ENCODE peak calls at places on chromosomes 2 and 18, in eight cellular contexts. O, G, E, C, N, H, U and V are unnamed samples. For H3K4me1, the result is how much of the 10 kb centered on the place peaks cover.

GRCh38 chr2:223586261-223586660 is 15.9 kb downstream of the SCG2 start:
- DNase-seq in O (no peak), G (no peak), E (no peak), C (no peak), N (no peak), H (no peak), U (no peak), V (no peak)

GRCh38 chr2:71505086-71505769 is 51.9 kb downstream of the DYSF start:
- DNase-seq in O (no peak), G (no peak), E (no peak), C (no peak), N (no peak), H (no peak), U (no peak), V (no peak)

GRCh38 chr2:231780123-231780908 is 766 bp downstream of the PDE6D start:
- DNase-seq in O (no peak), G (peak), E (peak), C (peak), N (peak), H (peak), U (peak), V (no peak)

GRCh38 chr2:12923907-12924610 is 207.3 kb downstream of the TRIB2 start:
- DNase-seq in O (no peak), G (no peak), E (no peak), C (no peak), N (no peak), H (no peak), U (no peak), V (no peak)

GRCh38 chr2:42828487-42829416 is 36.4 kb upstream of the HAAO start:
- DNase-seq in O (no peak), G (peak), E (peak), C (peak), N (peak), H (peak), U (peak), V (peak)

GRCh38 chr2:157334797-157335196 is 9.2 kb upstream of the ERMN start:
- DNase-seq in O (no peak), G (no peak), E (no peak), C (no peak), N (no peak), H (no peak), U (no peak), V (no peak)

GRCh38 chr2:176174850-176175728 is 13.4 kb upstream of the HOXD1 start:
- DNase-seq in O (no peak), G (no peak), E (no peak), C (no peak), N (peak), H (no peak), U (no peak), V (no peak)

GRCh38 chr2:96954490-96954846 is 31.9 kb downstream of the FAM178B start:
- DNase-seq in O (no peak), G (peak), E (no peak), C (no peak), N (no peak), H (no peak), U (no peak), V (peak)

DNA sequence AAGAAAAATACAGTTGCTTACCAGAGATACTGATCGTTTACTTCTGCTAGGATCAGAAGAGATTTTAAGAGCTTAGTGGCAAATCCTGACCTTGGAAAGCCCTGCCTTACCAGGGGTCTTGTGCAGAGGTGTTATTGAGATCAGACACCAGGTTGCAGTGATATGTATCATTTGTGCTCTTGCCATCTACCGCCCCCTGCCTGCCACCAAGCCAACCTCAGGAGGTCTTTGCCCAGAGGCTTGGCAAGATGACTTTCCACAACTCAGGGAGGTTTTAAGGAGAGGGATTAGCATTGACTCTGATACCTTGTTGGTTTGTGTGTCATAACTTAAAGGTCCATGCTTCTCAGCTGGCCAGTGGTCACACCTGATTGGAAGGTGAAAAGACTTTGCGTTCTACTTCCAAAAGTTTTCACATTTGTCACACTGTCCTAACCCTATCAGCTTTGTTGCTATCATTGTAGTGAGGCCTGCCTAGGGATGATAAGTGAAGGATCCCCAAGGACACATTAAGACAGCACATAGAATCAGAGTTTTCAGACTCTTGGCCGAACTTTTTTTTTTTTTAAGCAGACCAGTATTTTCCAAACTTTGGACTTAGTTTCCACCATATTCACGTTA is 46.2 kb upstream of the MGAT5 start:
- DNase-seq in O (no peak), G (peak), E (no peak), C (peak), N (peak), H (peak), U (peak), V (peak)
- H3K4me1 ChIP-seq in O (under half), G (under half), E (under half), C (under half), N (under half), H (under half), U (under half), V (under half)

GRCh38 chr18:30486856-30487255 is 555.7 kb downstream of the DSC3 start:
- DNase-seq in O (no peak), G (no peak), E (no peak), C (no peak), N (no peak), H (no peak), U (no peak), V (no peak)
- H3K4me1 ChIP-seq in O (under half), G (under half), E (under half), C (under half), N (under half), H (under half), U (under half), V (under half)

GRCh38 chr18:78972930-78973331 is 6.7 kb upstream of the SALL3 start:
- DNase-seq in O (no peak), G (no peak), E (no peak), C (no peak), N (no peak), H (no peak), U (no peak), V (no peak)

GRCh38 chr18:78975699-78976098 is 3.9 kb upstream of the SALL3 start:
- DNase-seq in O (no peak), G (no peak), E (no peak), C (no peak), N (no peak), H (no peak), U (no peak), V (no peak)

GRCh38 chr18:78973357-78974083 is 6.1 kb upstream of the SALL3 start:
- DNase-seq in O (no peak), G (no peak), E (no peak), C (no peak), N (no peak), H (no peak), U (no peak), V (no peak)

GRCh38 chr18:78975282-78975681 is 4.3 kb upstream of the SALL3 start:
- DNase-seq in O (no peak), G (no peak), E (no peak), C (no peak), N (no peak), H (no peak), U (no peak), V (no peak)

DNA sequence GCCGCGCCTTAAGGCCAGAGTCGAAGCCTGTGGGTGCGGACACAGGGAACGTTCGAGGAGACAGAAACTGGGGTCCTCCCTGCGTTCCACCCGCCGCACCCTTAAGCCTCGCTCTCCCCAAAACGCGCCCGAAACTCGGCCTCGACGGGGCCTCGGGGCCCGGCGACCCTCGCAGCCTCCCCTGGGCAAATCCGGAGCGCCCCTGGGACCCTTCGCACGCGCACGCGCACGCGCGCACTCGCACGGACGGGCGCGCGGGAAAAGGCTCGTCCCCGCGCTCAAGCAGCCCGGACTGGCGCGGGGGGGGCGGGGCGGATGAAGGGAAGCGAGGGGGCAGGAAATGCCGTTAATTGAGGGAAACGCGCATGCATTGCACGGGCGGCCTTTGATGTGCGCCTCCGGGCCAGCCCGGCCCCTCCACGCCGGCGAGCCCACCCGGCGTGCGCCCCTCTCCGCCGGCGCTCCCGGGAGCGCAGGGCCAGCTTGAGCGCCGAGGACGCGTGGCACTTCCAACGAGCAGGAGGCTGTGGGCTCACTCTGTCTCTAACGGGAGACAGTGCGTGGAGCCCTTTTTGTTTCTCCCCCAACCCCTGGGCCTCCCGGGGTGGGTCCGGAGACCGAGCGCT is 5.4 kb upstream of the SALL3 start:
- DNase-seq in O (no peak), G (no peak), E (no peak), C (no peak), N (no peak), H (no peak), U (no peak), V (no peak)
- H3K4me1 ChIP-seq in O (under half), G (under half), E (under half), C (under half), N (under half), H (under half), U (under half), V (under half)

GRCh38 chr2:217964658-217965161 is 38.1 kb downstream of the TNS1 start:
- DNase-seq in O (no peak), G (no peak), E (no peak), C (no peak), N (no peak), H (peak), U (peak), V (no peak)

GRCh38 chr2:217959723-217960122 is 43.1 kb downstream of the TNS1 start:
- DNase-seq in O (no peak), G (no peak), E (no peak), C (no peak), N (no peak), H (no peak), U (no peak), V (no peak)

GRCh38 chr2:217960351-217960750 is 42.4 kb downstream of the TNS1 start:
- DNase-seq in O (no peak), G (no peak), E (no peak), C (no peak), N (no peak), H (peak), U (peak), V (no peak)

GRCh38 chr2:217966399-217967068 is 36.3 kb downstream of the TNS1 start:
- DNase-seq in O (no peak), G (no peak), E (no peak), C (no peak), N (no peak), H (peak), U (peak), V (no peak)

DNA sequence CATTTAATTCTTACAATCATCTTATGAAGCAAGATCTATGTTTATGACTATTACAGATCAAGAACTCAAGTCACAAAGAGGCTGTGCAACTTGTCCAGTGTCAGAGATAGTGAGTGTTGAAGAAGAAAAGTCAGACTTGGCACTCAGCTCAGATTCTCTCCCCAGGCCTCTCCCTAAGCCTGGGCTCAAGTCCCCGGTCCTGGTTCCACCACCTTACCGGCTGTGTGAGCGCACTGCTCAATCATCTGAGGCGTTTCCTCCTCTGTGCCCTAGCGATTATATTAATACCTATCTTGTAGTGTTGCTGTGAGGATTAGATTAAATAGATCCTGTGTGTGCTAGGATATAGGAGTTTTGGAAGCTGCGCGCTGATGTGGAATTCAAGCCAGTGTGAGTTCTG is 38.5 kb downstream of the TNS1 start:
- DNase-seq in O (no peak), G (no peak), E (no peak), C (no peak), N (no peak), H (no peak), U (peak), V (no peak)
- H3K4me1 ChIP-seq in O (half or more), G (under half), E (under half), C (under half), N (under half), H (under half), U (under half), V (under half)

GRCh38 chr2:119486196-119486827 is 38.0 kb downstream of the SCTR start:
- DNase-seq in O (no peak), G (no peak), E (no peak), C (no peak), N (no peak), H (no peak), U (no peak), V (no peak)

GRCh38 chr2:119488245-119489182 is 35.8 kb downstream of the SCTR start:
- DNase-seq in O (no peak), G (no peak), E (no peak), C (no peak), N (no peak), H (peak), U (peak), V (no peak)

GRCh38 chr2:119486886-119487285 is 37.4 kb downstream of the SCTR start:
- DNase-seq in O (no peak), G (no peak), E (no peak), C (no peak), N (no peak), H (no peak), U (no peak), V (no peak)

GRCh38 chr2:119489232-119489952 is 34.9 kb downstream of the SCTR start:
- DNase-seq in O (no peak), G (no peak), E (no peak), C (no peak), N (peak), H (peak), U (no peak), V (no peak)

GRCh38 chr2:119487434-119488244 is 36.6 kb downstream of the SCTR start:
- DNase-seq in O (no peak), G (no peak), E (no peak), C (no peak), N (peak), H (peak), U (peak), V (no peak)
- H3K4me1 ChIP-seq in O (under half), G (under half), E (under half), C (under half), N (under half), H (under half), U (half or more), V (under half)

GRCh38 chr2:226836548-226836885 is 663 bp downstream of the RHBDD1 start:
- DNase-seq in O (no peak), G (no peak), E (no peak), C (peak), N (no peak), H (no peak), U (no peak), V (no peak)
- H3K4me1 ChIP-seq in O (under half), G (under half), E (under half), C (half or more), N (under half), H (under half), U (under half), V (under half)

GRCh38 chr2:194455358-194455757 is 1201.7 kb upstream of the SLC39A10 start:
- DNase-seq in O (no peak), G (no peak), E (no peak), C (no peak), N (no peak), H (no peak), U (no peak), V (no peak)
- H3K4me1 ChIP-seq in O (under half), G (under half), E (under half), C (under half), N (under half), H (under half), U (under half), V (under half)

GRCh38 chr2:62188416-62188815 is 7.5 kb upstream of the B3GNT2 start:
- DNase-seq in O (no peak), G (no peak), E (no peak), C (no peak), N (no peak), H (no peak), U (no peak), V (no peak)

GRCh38 chr2:62186534-62186933 is 9.4 kb upstream of the B3GNT2 start:
- DNase-seq in O (no peak), G (no peak), E (no peak), C (no peak), N (no peak), H (no peak), U (no peak), V (no peak)

GRCh38 chr2:62187246-62187645 is 8.7 kb upstream of the B3GNT2 start:
- DNase-seq in O (no peak), G (no peak), E (no peak), C (no peak), N (no peak), H (no peak), U (peak), V (no peak)

GRCh38 chr2:62185828-62186483 is 10.0 kb upstream of the B3GNT2 start:
- DNase-seq in O (no peak), G (no peak), E (no peak), C (no peak), N (no peak), H (no peak), U (no peak), V (no peak)

GRCh38 chr2:62189196-62189595 is 6.7 kb upstream of the B3GNT2 start:
- DNase-seq in O (no peak), G (no peak), E (no peak), C (no peak), N (no peak), H (no peak), U (peak), V (no peak)
- H3K4me1 ChIP-seq in O (under half), G (under half), E (under half), C (under half), N (under half), H (under half), U (half or more), V (under half)

DNA sequence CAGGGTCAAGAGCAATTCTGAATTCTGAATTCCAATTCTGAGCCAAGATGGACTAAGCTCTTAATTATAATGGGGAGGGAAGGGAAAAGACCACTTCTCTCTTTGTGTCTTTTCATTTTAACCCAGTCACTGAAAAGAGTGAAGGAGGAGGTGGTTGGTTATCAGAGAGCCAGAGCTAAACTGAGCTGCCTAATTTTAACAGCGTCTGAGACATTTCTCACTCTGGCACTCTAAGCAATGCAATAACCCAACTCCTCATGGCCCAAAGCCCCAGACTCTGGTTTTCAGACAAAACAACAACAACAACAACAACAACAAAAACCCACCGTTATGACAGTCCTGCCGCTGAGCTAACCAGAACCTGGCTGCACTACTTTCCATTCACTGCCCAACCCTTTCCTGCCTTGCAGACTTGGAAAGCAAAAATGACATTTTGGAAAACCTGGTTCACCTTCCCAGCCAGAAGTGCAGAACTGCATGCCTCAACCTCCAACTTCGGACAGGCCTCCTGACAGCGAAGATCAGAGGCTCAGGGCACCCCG is 1.0 kb downstream of the CHST10 start:
- DNase-seq in O (no peak), G (no peak), E (no peak), C (no peak), N (no peak), H (no peak), U (no peak), V (no peak)
- H3K4me1 ChIP-seq in O (under half), G (under half), E (under half), C (under half), N (under half), H (under half), U (under half), V (under half)